ENCODE peak calls at places on chromosome 10, in nine cellular contexts. A is OCI-LY7, N is PC-3, B is upper lobe of left lung, J is thoracic aorta, F is HCT116, D is left ventricle myocardium inferior, L is adrenal gland, M is IMR-90. U is an unnamed sample. For H3K9me3, the result is how much of the 10 kb centered on the place peaks cover.

GRCh38 chr10:100019824-100020160 is 10.0 kb upstream of the DNMBP start:
- DNase-seq in B (no peak), A (peak), N (peak), L (no peak), F (no peak), D (no peak), J (no peak), M (no peak), U (no peak)

GRCh38 chr10:104589871-104590270 is 51.2 kb upstream of the SORCS3 start:
- DNase-seq in M (peak), D (no peak), B (no peak), L (no peak), J (no peak), F (peak), A (no peak), N (peak), U (no peak)

GRCh38 chr10:77613476-77614130 is 24.0 kb downstream of the KCNMA1 start:
- DNase-seq in D (no peak), N (no peak), F (no peak), J (no peak), B (no peak), A (no peak), M (no peak), L (no peak), U (no peak)

GRCh38 chr10:119505588-119506315 is 36.8 kb downstream of the RGS10 start:
- DNase-seq in L (no peak), F (no peak), D (no peak), B (no peak), A (no peak), M (no peak), J (no peak), N (no peak), U (no peak)

GRCh38 chr10:110610308-110610774 is 33.8 kb upstream of the RBM20 start:
- DNase-seq in N (peak), A (peak), M (peak), L (peak), D (no peak), B (no peak), J (no peak), F (peak), U (peak)

GRCh38 chr10:88707429-88708110 is 1.5 kb downstream of the LIPK start:
- DNase-seq in L (no peak), N (no peak), J (no peak), A (no peak), B (no peak), D (no peak), M (peak), F (peak), U (peak)

GRCh38 chr10:118635674-118636402 is 40.4 kb upstream of the PRLHR start:
- DNase-seq in N (no peak), M (no peak), D (no peak), F (no peak), J (no peak), L (no peak), B (no peak), A (no peak), U (no peak)

GRCh38 chr10:101092742-101093386 is 31.1 kb downstream of the KAZALD1 start:
- DNase-seq in D (no peak), A (no peak), J (no peak), B (peak), M (no peak), F (no peak), L (no peak), N (peak), U (no peak)

GRCh38 chr10:91883549-91884542 is 25.4 kb downstream of the FGFBP3 start:
- DNase-seq in D (peak), B (no peak), M (peak), A (no peak), J (peak), L (no peak), F (no peak), N (no peak), U (no peak)

GRCh38 chr10:66717221-66717981 is 208.4 kb upstream of the LRRTM3 start:
- DNase-seq in M (no peak), D (no peak), L (no peak), A (no peak), N (no peak), F (no peak), B (no peak), J (no peak), U (no peak)

GRCh38 chr10:21473541-21473940 is 51.9 kb downstream of the SKIDA1 start:
- DNase-seq in N (no peak), A (no peak), F (no peak), B (no peak), M (no peak), L (no peak), J (no peak), D (no peak), U (no peak)

GRCh38 chr10:79054203-79055099 is 14.3 kb upstream of the ZMIZ1 start:
- DNase-seq in M (no peak), J (no peak), A (no peak), B (no peak), L (peak), N (no peak), D (peak), F (no peak), U (no peak)

GRCh38 chr10:79402951-79403350 is 42.5 kb downstream of the ZCCHC24 start:
- DNase-seq in B (no peak), F (no peak), L (no peak), J (no peak), N (peak), M (no peak), D (peak), A (no peak), U (no peak)

GRCh38 chr10:113000876-113001598 is 51.0 kb downstream of the TCF7L2 start:
- DNase-seq in M (no peak), B (no peak), L (peak), D (peak), F (no peak), J (no peak), A (no peak), N (no peak), U (no peak)

GRCh38 chr10:51244739-51245138 is 170.5 kb downstream of the PRKG1 start:
- DNase-seq in N (peak), L (peak), F (no peak), M (peak), B (no peak), D (no peak), A (no peak), J (no peak), U (peak)

GRCh38 chr10:120841522-120842189 is 9.5 kb upstream of the WDR11 start:
- DNase-seq in D (no peak), F (no peak), L (no peak), B (no peak), M (no peak), A (no peak), N (peak), J (no peak), U (peak)

GRCh38 chr10:15642095-15642494 is 77.6 kb downstream of the ITGA8 start:
- DNase-seq in D (no peak), J (no peak), M (peak), F (no peak), L (peak), N (peak), A (no peak), B (no peak), U (peak)

GRCh38 chr10:123620621-123621020 is 45.5 kb upstream of the GPR26 start:
- DNase-seq in B (no peak), L (no peak), N (no peak), F (no peak), A (no peak), M (no peak), D (no peak), J (no peak), U (no peak)

GRCh38 chr10:52308251-52309031 is 5.6 kb upstream of the DKK1 start:
- DNase-seq in L (peak), M (peak), D (peak), B (peak), J (no peak), N (peak), F (no peak), A (peak), U (peak)

GRCh38 chr10:70124415-70124814 is 8.2 kb downstream of the AIFM2 start:
- DNase-seq in A (no peak), F (no peak), L (no peak), M (no peak), B (no peak), N (no peak), D (no peak), J (no peak), U (no peak)

GRCh38 chr10:70441877-70442205 is 360 bp upstream of the NODAL start:
- DNase-seq in N (no peak), A (no peak), L (no peak), J (no peak), M (no peak), B (no peak), D (no peak), F (no peak), U (no peak)

GRCh38 chr10:33287112-33287511 is 47.4 kb downstream of the NRP1 start:
- DNase-seq in F (no peak), D (no peak), B (no peak), J (no peak), N (peak), A (no peak), L (no peak), M (no peak), U (no peak)

GRCh38 chr10:123236122-123236521 is 81.9 kb downstream of the BUB3 start:
- DNase-seq in N (no peak), F (no peak), J (no peak), A (no peak), D (no peak), M (no peak), L (no peak), B (no peak), U (no peak)

DNA sequence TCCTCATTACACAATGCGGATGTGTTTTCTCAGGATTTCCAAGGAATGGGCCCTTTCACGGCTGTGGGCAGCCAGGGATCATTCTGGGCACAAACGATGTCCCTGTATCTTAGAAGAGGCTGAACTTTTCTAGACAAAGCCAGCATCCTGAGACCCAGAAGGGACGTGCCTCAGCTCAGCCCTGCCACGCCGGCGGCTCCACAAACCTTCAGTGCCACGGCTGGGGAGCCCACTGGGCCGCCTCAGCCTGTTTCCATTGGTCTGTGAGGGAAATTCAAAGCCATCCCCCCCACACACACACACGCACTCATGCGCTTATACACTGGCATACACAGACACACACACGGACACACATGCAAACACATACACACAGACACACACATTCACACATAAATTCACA is 344.9 kb upstream of the MKI67 start:
- DNase-seq in A (no peak), L (no peak), F (no peak), J (no peak), N (no peak), M (no peak), D (no peak), B (no peak), U (no peak)
- H3K9me3 ChIP-seq in A (under half), L (under half), F (under half), J (under half), N (under half), M (half or more), D (under half), B (under half), U (under half)

GRCh38 chr10:37816290-37816689 is 41.1 kb downstream of the ZNF248 start:
- DNase-seq in M (no peak), F (no peak), J (no peak), D (no peak), A (no peak), L (no peak), N (no peak), B (no peak), U (no peak)

GRCh38 chr10:37813763-37814162 is 43.6 kb downstream of the ZNF248 start:
- DNase-seq in M (no peak), F (no peak), N (no peak), J (no peak), D (no peak), B (no peak), A (no peak), L (no peak), U (no peak)
- H3K9me3 ChIP-seq in M (under half), F (under half), N (under half), J (half or more), D (half or more), B (under half), A (under half), L (under half), U (under half)

DNA sequence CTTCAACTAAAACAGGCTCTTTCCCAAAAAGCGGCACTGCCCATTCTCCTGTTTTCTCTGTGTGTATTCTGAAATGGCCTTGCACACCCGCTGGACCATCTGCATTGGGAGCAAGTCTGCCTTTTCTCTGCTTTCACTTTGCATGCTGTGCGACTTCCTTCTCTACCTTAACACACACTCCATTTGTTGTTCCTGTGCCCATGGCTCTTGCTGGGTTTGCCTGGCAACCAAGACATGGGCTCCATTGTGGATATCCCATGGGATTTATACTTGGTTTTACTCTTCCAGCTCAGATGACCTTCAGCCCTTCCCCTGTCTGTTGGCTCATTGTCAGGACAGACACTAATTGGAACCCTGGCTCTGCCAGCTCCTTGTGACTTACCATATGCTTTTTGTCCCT is 465.3 kb downstream of the REEP3 start:
- DNase-seq in B (no peak), A (no peak), F (no peak), J (no peak), N (no peak), L (no peak), D (no peak), M (no peak), U (no peak)
- H3K9me3 ChIP-seq in B (under half), A (under half), F (under half), J (under half), N (under half), L (under half), D (under half), M (under half), U (under half)

GRCh38 chr10:31031205-31031665 is 430 bp downstream of the ZNF438 start:
- DNase-seq in B (no peak), J (no peak), N (no peak), F (no peak), L (no peak), D (no peak), A (no peak), M (no peak), U (no peak)

GRCh38 chr10:31033166-31033565 is 1.5 kb upstream of the ZNF438 start:
- DNase-seq in L (no peak), J (no peak), M (no peak), A (no peak), B (no peak), F (no peak), D (no peak), N (no peak), U (no peak)

GRCh38 chr10:31030800-31031199 is 865 bp downstream of the ZNF438 start:
- DNase-seq in L (no peak), M (no peak), J (no peak), F (no peak), A (no peak), D (no peak), N (no peak), B (no peak), U (peak)

GRCh38 chr10:31032515-31033132 is 959 bp upstream of the ZNF438 start:
- DNase-seq in D (no peak), B (peak), N (no peak), F (no peak), A (no peak), J (no peak), M (no peak), L (no peak), U (no peak)

DNA sequence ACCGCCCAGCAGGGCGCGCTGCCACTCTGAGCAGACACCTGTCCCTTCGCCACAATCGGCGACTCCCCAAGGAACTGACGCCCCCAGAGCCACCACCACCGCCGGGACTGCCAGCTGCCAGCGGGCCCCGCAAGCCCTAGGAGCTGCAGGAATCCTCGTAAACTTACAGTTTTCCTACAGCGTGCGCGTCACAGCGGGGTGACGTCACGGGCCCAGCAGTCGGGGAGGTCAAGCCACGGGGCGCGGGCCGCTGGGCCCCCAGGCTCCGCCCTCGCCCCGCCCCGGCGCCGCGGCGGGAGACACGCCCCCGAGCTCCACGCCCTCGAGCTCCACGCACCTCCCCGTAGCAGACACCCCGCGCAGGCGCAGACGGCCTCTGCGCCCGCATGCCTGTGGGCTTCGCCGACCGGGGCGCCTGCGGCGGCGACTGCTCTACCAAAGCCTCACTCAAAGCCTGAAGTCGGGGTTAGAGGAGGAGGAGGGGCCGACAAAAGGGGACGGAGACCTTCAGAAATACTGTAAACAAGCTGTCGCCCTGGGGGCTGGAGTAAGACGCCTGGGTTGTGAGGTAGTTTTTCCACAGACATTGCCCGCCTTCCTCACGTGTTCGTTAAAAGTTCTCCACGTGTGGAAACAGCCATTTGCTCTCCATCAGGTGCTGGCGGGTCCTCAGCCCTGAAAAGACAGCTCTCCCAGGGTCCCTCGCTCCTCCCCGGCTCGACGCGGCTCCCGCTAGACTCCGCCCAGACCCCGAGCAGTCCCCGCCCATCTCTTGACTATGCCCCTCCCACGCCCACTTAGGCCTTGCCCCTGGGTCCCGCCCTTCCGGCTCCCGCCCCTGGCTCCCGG is at the start of gene ZNF438:
- DNase-seq in N (peak), D (peak), B (peak), M (peak), J (peak), F (peak), L (peak), A (peak), U (peak)
- H3K9me3 ChIP-seq in N (under half), D (under half), B (under half), M (under half), J (under half), F (under half), L (under half), A (under half), U (under half)

DNA sequence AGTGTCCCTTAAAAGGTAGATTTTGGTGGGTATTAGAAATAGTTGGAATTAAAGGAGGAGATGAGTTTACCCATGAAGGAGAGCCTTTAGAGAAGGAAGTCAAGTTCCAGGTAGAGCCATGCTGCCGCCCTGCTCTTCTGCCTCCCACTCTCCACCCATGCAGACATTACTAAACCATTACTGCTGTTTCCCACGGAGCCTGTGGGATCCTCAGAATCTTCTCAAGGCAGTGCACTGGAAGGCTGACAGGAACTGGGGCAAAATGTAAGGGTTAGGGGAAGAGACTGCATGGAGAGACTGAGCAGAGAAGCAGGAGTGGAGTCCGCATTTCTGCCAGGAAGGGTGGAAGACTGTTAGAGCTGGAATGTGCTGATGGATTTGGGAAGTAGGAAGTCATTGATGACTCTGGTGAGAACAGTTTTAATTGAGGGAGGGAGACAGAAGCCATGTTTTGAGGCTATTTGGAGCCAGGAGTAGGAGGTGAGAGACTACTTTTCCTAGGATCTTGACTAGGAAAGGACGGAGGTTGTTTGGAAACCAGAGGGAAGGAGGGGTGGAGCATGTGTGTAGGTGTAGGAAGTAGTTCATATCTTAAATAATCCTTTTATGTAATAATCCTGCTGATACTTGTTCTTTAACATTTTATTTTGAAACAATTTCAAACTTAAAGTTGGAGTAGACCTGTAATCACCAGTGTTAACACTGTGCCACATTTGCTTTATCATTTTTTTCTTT is 109.0 kb downstream of the CCNY start:
- DNase-seq in L (no peak), N (no peak), A (no peak), J (no peak), B (no peak), F (no peak), D (no peak), M (no peak), U (no peak)
- H3K9me3 ChIP-seq in L (under half), N (half or more), A (under half), J (under half), B (under half), F (under half), D (under half), M (under half), U (under half)

GRCh38 chr10:37812290-37812689 is 45.1 kb downstream of the ZNF248 start:
- DNase-seq in F (no peak), N (no peak), D (no peak), B (no peak), J (no peak), L (no peak), M (no peak), A (no peak), U (no peak)
- H3K9me3 ChIP-seq in F (under half), N (under half), D (half or more), B (under half), J (half or more), L (under half), M (under half), A (under half), U (under half)

DNA sequence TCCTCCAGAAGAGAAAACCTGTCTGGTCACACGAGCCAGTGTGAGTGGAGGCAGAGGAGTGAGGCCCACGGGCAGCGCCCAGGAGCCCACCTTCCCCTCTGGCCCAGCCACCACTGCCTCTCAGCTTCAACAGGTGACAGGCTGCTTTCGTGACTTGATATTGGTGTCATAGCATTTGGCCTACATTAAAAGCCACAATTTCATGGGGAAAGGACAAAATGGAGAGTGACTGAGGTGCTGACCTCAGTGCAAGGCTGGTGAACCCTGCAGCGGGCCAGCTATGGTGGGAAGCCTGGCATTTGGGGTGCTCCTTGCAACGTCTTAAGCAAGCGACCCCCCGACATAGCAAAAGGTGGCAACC is 21.3 kb downstream of the ECHDC3 start:
- DNase-seq in D (no peak), M (no peak), N (no peak), F (no peak), B (no peak), J (no peak), L (no peak), A (no peak), U (no peak)
- H3K9me3 ChIP-seq in D (under half), M (under half), N (under half), F (under half), B (under half), J (under half), L (under half), A (under half), U (under half)

GRCh38 chr10:35432781-35433338 is 96.6 kb downstream of the CCNY start:
- DNase-seq in F (no peak), N (no peak), M (no peak), J (no peak), B (no peak), D (no peak), L (no peak), A (no peak), U (no peak)
- H3K9me3 ChIP-seq in F (under half), N (under half), M (under half), J (under half), B (under half), D (under half), L (under half), A (under half), U (under half)

U was measured in endothelial cell of umbilical vein.